ENCODE peak calls at places on chromosome 21, in five cellular contexts. B is AG10803, N is BJ, C is thoracic aorta, A is heart left ventricle. L is an unnamed sample.

GRCh38 chr21:43331962-43332458 is 94.9 kb downstream of the SIK1 start:
- DNase-seq in A (no peak), N (no peak), B (peak), C (no peak), L (no peak)

GRCh38 chr21:44487831-44488230 is 32.5 kb downstream of the LRRC3 start:
- DNase-seq in B (peak), A (no peak), C (no peak), N (no peak), L (no peak)

GRCh38 chr21:44078411-44078981 is 28.7 kb upstream of the PWP2 start:
- DNase-seq in C (no peak), N (no peak), A (no peak), B (no peak), L (no peak)

GRCh38 chr21:38460171-38460742 is 38.0 kb downstream of the ERG start:
- DNase-seq in B (peak), N (no peak), A (peak), C (no peak), L (no peak)

GRCh38 chr21:22200378-22201092 is 1202.3 kb downstream of the NCAM2 start:
- DNase-seq in B (no peak), C (no peak), A (no peak), N (no peak), L (no peak)

GRCh38 chr21:31900121-31900895 is 27.5 kb downstream of the HUNK start:
- DNase-seq in A (no peak), B (no peak), N (no peak), C (no peak), L (no peak)

GRCh38 chr21:43995521-43996105 is 16.5 kb upstream of the TRAPPC10 start:
- DNase-seq in C (no peak), A (no peak), N (no peak), B (no peak), L (no peak)

GRCh38 chr21:21200103-21200938 is 202.1 kb downstream of the NCAM2 start:
- DNase-seq in N (peak), B (peak), A (peak), C (peak), L (peak)

GRCh38 chr21:31397939-31398338 is 53.9 kb upstream of the TIAM1 start:
- DNase-seq in A (no peak), N (no peak), B (no peak), C (no peak), L (no peak)

GRCh38 chr21:44836666-44837471 is 19.0 kb upstream of the SUMO3 start:
- DNase-seq in B (peak), N (no peak), C (no peak), A (no peak), L (no peak)

GRCh38 chr21:43950481-43950880 is 61.6 kb upstream of the TRAPPC10 start:
- DNase-seq in A (no peak), B (no peak), C (no peak), N (no peak), L (no peak)

GRCh38 chr21:44558695-44559094 is at the start of gene KRTAP10-3:
- DNase-seq in C (no peak), B (no peak), N (no peak), A (no peak), L (no peak)

GRCh38 chr21:27277122-27277521 is 310.2 kb upstream of the ADAMTS5 start:
- DNase-seq in N (no peak), A (no peak), C (no peak), B (peak), L (no peak)

GRCh38 chr21:30194701-30195299 is 21.1 kb downstream of the CLDN8 start:
- DNase-seq in A (no peak), N (no peak), C (no peak), B (peak), L (no peak)

GRCh38 chr21:44682580-44683151 is 703 bp upstream of the KRTAP12-1 start:
- DNase-seq in B (no peak), C (no peak), A (no peak), N (no peak), L (no peak)

GRCh38 chr21:44567481-44568171 is 5.9 kb upstream of the KRTAP10-4 start:
- DNase-seq in C (no peak), A (no peak), N (no peak), B (no peak), L (no peak)

GRCh38 chr21:31343680-31344480 is at the start of gene TIAM1:
- DNase-seq in N (no peak), C (peak), A (peak), B (peak), L (peak)

GRCh38 chr21:43864806-43865470 is at the start of gene AGPAT3:
- DNase-seq in N (no peak), A (peak), C (no peak), B (peak), L (no peak)

GRCh38 chr21:31596055-31596454 is 63.4 kb upstream of the SOD1 start:
- DNase-seq in C (no peak), B (no peak), N (no peak), A (no peak), L (no peak)

GRCh38 chr21:44368711-44369446 is 15.5 kb downstream of the TRPM2 start:
- DNase-seq in C (no peak), A (peak), N (no peak), B (no peak), L (no peak)

GRCh38 chr21:17679002-17679600 is 66.4 kb upstream of the BTG3 start:
- DNase-seq in N (peak), C (no peak), B (peak), A (no peak), L (no peak)

GRCh38 chr21:44542716-44543115 is 2.7 kb upstream of the KRTAP10-1 start:
- DNase-seq in B (no peak), A (no peak), N (no peak), C (no peak), L (no peak)

GRCh38 chr21:39317134-39318090 is 4.0 kb upstream of the BRWD1 start:
- DNase-seq in N (no peak), C (no peak), B (no peak), A (no peak), L (no peak)

GRCh38 chr21:43619856-43620255 is 39.4 kb downstream of the HSF2BP start:
- DNase-seq in B (no peak), C (no peak), A (no peak), N (no peak), L (no peak)

GRCh38 chr21:44613386-44614155 is 1.7 kb downstream of the KRTAP10-8 start:
- DNase-seq in A (no peak), B (no peak), C (no peak), N (no peak), L (no peak)

GRCh38 chr21:24112020-24112419 is 1495.3 kb downstream of the MRPL39 start:
- DNase-seq in B (no peak), A (no peak), C (no peak), N (no peak), L (no peak)

GRCh38 chr21:38773108-38774061 is 32.3 kb upstream of the ETS2 start:
- DNase-seq in A (no peak), B (peak), C (peak), N (peak), L (no peak)

GRCh38 chr21:38486705-38487104 is 11.6 kb downstream of the ERG start:
- DNase-seq in C (no peak), B (no peak), A (no peak), N (no peak), L (no peak)

GRCh38 chr21:41071410-41071809 is 96.5 kb upstream of the BACE2 start:
- DNase-seq in B (no peak), A (no peak), C (no peak), N (no peak), L (no peak)
- TF ChIP-seq CTCF in B (no peak), A (no peak), C (no peak), N (no peak), L (no peak)

DNA sequence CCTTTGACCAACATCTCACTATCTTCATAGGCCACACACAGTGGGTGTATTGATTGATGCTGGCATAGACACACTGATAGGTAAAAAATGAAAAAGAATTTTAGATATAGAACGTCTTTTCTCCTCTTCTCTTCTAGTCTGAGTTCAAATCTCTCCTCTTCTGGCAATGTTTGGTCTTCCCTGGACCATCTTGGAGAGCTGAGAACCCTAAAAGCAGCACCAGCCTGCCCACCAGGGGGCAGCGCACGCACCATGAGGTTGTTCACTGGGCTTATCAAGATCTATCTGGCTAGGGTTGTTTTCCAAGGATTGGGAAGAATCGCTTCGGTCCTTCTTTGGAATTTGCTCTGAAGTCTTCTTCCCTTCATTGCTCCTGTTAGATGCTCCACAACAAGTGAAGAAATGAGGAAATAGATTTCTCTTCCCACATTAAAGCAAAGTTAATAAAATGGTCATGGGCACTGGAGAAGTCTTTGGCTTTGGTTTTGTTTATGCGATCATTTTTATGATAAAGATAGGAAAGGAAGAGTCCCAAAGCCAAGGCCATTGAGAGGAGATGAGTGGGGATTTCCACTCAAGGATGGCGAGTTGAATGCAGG is 104.0 kb upstream of the OLIG2 start:
- DNase-seq in B (no peak), C (no peak), N (no peak), A (no peak), L (no peak)
- TF ChIP-seq CTCF in B (peak), C (no peak), N (peak), A (no peak), L (no peak)

GRCh38 chr21:16605588-16605987 is 875.8 kb downstream of the USP25 start:
- DNase-seq in N (no peak), B (no peak), A (no peak), C (no peak), L (no peak)

GRCh38 chr21:16608209-16608830 is 878.5 kb downstream of the USP25 start:
- DNase-seq in N (no peak), B (no peak), C (no peak), A (no peak), L (no peak)
- TF ChIP-seq CTCF in N (no peak), B (peak), C (no peak), A (peak), L (no peak)

GRCh38 chr21:45926281-45926680 is 55.3 kb upstream of the COL6A1 start:
- DNase-seq in A (no peak), N (no peak), B (peak), C (no peak), L (no peak)
- TF ChIP-seq CTCF in A (no peak), N (no peak), B (peak), C (no peak), L (no peak)

GRCh38 chr21:28375708-28376385 is 616.8 kb downstream of the LTN1 start:
- DNase-seq in A (no peak), C (no peak), B (peak), N (peak), L (no peak)

GRCh38 chr21:28374881-28375280 is 617.8 kb downstream of the LTN1 start:
- DNase-seq in A (no peak), N (no peak), C (no peak), B (no peak), L (no peak)

GRCh38 chr21:28371713-28372112 is 621.0 kb downstream of the LTN1 start:
- DNase-seq in A (no peak), N (no peak), B (no peak), C (no peak), L (no peak)
- TF ChIP-seq CTCF in A (no peak), N (no peak), B (no peak), C (no peak), L (no peak)

GRCh38 chr21:37119421-37120218 is 46.6 kb downstream of the TTC3 start:
- DNase-seq in N (no peak), B (no peak), A (no peak), C (no peak), L (no peak)
- TF ChIP-seq CTCF in N (no peak), B (no peak), A (no peak), C (no peak), L (no peak)

GRCh38 chr21:42276526-42277154 is 38.6 kb downstream of the TFF3 start:
- DNase-seq in N (no peak), B (no peak), A (no peak), C (no peak), L (no peak)
- TF ChIP-seq CTCF in N (no peak), B (no peak), A (no peak), C (no peak), L (no peak)

GRCh38 chr21:42009018-42009830 is 936 bp downstream of the ZBTB21 start:
- DNase-seq in B (peak), C (no peak), N (no peak), A (peak), L (peak)
- TF ChIP-seq CTCF in B (peak), C (peak), N (no peak), A (no peak), L (no peak)

GRCh38 chr21:35207322-35207721 is 158.2 kb upstream of the RUNX1 start:
- DNase-seq in C (no peak), N (no peak), A (no peak), B (no peak), L (no peak)
- TF ChIP-seq CTCF in C (no peak), N (no peak), A (no peak), B (no peak), L (no peak)

GRCh38 chr21:16193758-16194606 is 464.2 kb downstream of the USP25 start:
- DNase-seq in N (peak), B (peak), A (peak), C (no peak), L (no peak)
- TF ChIP-seq CTCF in N (peak), B (peak), A (peak), C (peak), L (no peak)